ENCODE peak calls at places on chromosomes 1 and 21, in seven cellular contexts. T, Z, B, L, W, D and C are unnamed samples.

GRCh38 chr1:24968941-24969585 is 39.0 kb upstream of the RUNX3 start:
- DNase-seq in T (no peak), Z (no peak), B (no peak), L (no peak), W (no peak), D (no peak), C (peak)

GRCh38 chr1:54585181-54586066 is 37.4 kb downstream of the ACOT11 start:
- DNase-seq in T (no peak), Z (no peak), B (no peak), L (no peak), W (no peak), D (no peak), C (no peak)

GRCh38 chr1:233347338-233347737 is 19.8 kb downstream of the MAP3K21 start:
- DNase-seq in T (no peak), Z (no peak), B (no peak), L (no peak), W (no peak), D (no peak), C (no peak)

GRCh38 chr1:166950156-166950555 is 25.2 kb downstream of the ILDR2 start:
- DNase-seq in T (no peak), Z (no peak), B (no peak), L (no peak), W (no peak), D (no peak), C (no peak)

GRCh38 chr1:198212675-198213074 is 55.9 kb downstream of the NEK7 start:
- DNase-seq in T (no peak), Z (no peak), B (no peak), L (no peak), W (no peak), D (no peak), C (no peak)

GRCh38 chr21:42547906-42548365 is 34.3 kb downstream of the SLC37A1 start:
- DNase-seq in T (no peak), Z (no peak), B (no peak), L (no peak), W (no peak), D (no peak), C (no peak)

GRCh38 chr21:17003221-17003620 is 509.6 kb upstream of the CXADR start:
- DNase-seq in T (no peak), Z (no peak), B (no peak), L (no peak), W (no peak), D (no peak), C (no peak)

GRCh38 chr1:171206956-171207355 is 21.9 kb downstream of the FMO2 start:
- DNase-seq in T (no peak), Z (no peak), B (no peak), L (no peak), W (no peak), D (no peak), C (no peak)

GRCh38 chr1:209937996-209938959 is at the start of gene SYT14:
- DNase-seq in T (peak), Z (no peak), B (no peak), L (peak), W (no peak), D (no peak), C (no peak)

DNA sequence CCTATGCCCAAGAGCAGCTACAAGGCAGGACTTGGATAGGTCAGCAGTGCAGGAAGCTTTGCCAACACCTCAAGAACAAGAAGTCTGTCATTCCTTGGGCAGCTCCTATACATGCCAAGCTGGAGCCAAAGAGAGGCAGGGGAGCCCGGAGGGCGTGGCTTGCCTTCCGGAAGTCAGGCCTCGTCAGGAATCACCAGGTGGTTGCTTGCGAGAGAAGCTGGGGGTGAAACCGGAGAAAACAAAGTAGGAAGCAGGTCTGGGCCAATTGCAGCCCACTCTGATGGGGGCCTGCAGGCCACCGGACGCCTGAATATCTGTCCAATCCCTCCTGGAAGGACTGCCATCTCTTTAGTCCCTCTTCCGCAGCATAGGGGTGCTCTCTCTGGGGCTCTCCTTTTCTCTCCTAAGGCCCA is 794 bp upstream of the FAM76A start:
- DNase-seq in T (peak), Z (no peak), B (no peak), L (peak), W (peak), D (peak), C (no peak)
- TF ChIP-seq JUND in T (no peak), Z (no peak), B (no peak), L (no peak), W (no peak), D (no peak), C (no peak)

GRCh38 chr1:150551784-150552691 is 2.8 kb downstream of the ADAMTSL4 start:
- DNase-seq in T (no peak), Z (no peak), B (no peak), L (no peak), W (peak), D (peak), C (no peak)
- TF ChIP-seq JUND in T (no peak), Z (no peak), B (no peak), L (no peak), W (peak), D (no peak), C (no peak)

GRCh38 chr1:9889411-9889810 is 20.7 kb downstream of the CTNNBIP1 start:
- DNase-seq in T (no peak), Z (no peak), B (no peak), L (no peak), W (no peak), D (no peak), C (no peak)

GRCh38 chr1:9891207-9891606 is 18.9 kb downstream of the CTNNBIP1 start:
- DNase-seq in T (no peak), Z (no peak), B (no peak), L (no peak), W (no peak), D (no peak), C (peak)

GRCh38 chr1:9890224-9890731 is 19.8 kb downstream of the CTNNBIP1 start:
- DNase-seq in T (no peak), Z (peak), B (no peak), L (no peak), W (peak), D (no peak), C (no peak)

GRCh38 chr1:9894115-9894514 is 16.0 kb downstream of the CTNNBIP1 start:
- DNase-seq in T (no peak), Z (no peak), B (no peak), L (no peak), W (no peak), D (no peak), C (peak)

DNA sequence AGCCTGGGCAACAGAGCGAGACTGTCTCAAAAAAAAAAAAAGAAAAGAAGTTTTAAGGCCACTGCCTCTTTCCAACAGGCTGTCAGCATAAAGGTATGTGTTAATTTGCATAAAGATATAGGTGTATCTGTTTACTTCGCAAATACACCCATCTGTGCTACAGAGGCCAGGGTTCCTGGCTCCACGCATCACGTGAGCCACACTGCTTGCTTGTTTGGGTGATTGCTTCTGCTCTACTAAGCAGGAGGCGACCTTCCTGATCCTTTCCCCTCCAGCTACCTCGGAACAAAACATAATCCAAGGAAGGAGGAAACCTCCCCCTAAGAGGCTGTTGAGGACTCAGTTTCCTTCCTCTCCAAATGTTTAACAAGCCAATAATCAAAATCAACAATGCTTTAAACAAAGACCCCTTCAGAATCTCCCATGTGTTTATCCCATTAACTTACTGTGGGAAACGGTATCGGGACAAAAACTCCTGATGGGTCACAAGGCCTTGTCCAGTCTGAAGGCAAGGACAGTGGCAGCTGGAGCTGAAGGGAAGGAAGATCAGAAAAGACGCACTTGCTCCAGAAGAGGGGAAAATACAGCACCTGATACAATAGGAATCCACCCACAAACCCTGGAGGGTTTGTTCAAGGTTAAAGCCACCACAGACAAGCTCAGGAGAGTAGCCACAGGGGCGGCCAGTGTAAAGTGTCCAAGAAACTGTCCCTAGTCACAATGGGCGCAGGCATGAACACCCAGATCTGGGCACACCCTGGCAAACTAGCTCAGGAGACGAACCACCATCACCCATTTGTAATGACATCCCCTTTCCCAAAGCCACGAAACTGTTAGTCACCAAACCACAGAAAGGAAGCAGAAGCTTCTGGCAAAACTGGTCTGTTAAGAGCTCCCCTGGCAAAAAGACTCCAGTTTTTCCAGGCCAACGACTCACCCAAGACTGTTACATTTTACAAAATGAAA is 17.2 kb downstream of the CTNNBIP1 start:
- DNase-seq in T (no peak), Z (peak), B (no peak), L (no peak), W (no peak), D (no peak), C (no peak)
- TF ChIP-seq JUND in T (peak), Z (peak), B (no peak), L (no peak), W (no peak), D (no peak), C (no peak)

DNA sequence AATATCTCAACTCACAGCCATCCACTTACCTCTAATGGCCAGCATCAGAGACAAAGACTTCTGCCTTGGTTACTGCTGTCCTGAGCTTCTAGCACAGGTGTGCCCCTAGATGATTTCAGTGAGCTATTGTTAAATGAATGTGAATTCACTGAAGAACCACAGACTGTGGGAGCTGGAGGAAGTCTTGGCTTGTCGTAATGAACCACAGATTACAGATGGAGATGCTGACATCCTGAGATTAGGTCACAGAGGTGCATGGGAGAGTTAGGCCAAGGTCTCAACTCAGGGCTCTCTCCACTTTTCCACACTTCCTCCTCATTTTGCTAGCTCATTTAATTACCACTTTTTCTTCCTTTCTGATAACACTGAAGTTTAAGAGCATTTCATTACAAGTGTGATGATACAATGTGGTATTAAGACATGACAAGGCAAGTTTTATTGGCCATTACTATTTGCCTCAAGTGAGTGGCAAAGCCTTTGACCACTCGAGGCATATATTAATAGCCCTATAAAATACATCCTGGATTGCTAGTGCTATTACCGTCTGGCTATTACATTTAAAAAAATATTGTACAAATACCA is 30.8 kb downstream of the ST6GALNAC3 start:
- DNase-seq in T (no peak), Z (no peak), B (no peak), L (no peak), W (no peak), D (no peak), C (no peak)
- TF ChIP-seq JUND in T (no peak), Z (no peak), B (no peak), L (no peak), W (no peak), D (no peak), C (no peak)

DNA sequence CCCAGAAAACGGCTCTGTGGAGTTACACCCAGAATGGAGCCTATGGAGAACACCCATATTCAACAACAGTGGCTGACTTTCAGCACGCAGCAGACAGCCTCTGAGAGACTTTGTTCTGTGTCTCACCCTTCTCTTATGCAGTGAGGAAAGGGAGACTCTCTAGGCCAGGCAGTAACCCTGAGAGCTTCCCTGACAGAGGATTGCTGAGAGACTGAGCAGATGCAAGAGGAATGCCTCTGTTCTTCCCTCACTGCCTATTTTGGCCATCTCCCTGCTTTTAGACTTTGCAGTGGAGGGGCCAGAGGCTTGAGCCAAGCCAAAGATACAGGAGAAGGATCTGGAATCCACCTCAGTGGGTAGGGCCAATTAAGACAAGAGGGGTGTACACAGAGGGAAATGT is 41.8 kb upstream of the SLC16A1 start:
- DNase-seq in T (no peak), Z (no peak), B (no peak), L (no peak), W (no peak), D (no peak), C (no peak)
- TF ChIP-seq JUND in T (no peak), Z (no peak), B (no peak), L (no peak), W (no peak), D (no peak), C (no peak)

DNA sequence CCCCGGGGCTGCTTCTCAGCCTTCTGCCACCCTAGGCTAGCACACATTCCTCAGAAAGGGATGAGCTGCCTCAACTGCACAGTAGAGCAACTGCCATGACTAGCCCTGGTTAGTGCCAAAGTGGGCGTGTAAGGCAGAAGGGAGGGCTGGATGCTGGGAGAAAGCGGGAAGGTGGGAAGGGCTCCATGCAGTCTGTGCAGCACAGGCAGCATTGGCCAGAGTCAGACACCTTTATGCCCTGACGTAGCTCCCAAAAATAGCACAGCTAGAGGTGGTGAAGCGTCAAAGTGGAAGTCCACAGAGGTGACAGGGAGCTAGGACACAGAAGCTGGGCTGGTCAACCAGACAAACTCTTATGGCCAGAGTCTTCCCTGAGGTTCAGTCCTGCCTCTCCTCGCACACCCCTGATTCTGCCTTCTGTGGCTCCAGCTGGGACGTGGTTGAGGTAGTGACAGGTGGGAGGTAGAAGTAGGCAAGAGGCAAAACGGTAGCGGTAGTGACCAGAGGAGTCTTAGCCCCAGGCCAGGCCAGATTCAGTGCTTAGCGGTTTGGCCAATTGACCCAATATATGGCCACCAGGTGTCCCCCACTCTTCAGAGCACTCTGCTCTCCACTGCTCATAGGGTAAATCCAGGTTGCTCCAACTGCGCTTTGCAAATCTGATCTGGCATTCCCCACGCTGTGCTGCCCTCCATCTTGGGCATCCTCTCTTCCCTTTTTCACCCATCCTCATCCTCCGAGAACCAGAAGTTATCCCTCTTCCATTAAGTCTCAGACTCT is 45.6 kb downstream of the DDX20 start:
- DNase-seq in T (peak), Z (no peak), B (no peak), L (no peak), W (peak), D (no peak), C (no peak)
- TF ChIP-seq JUND in T (no peak), Z (no peak), B (no peak), L (no peak), W (no peak), D (no peak), C (no peak)

GRCh38 chr21:31479714-31480113 is 135.7 kb upstream of the TIAM1 start:
- DNase-seq in T (no peak), Z (no peak), B (no peak), L (no peak), W (no peak), D (no peak), C (no peak)
- TF ChIP-seq JUND in T (no peak), Z (no peak), B (no peak), L (no peak), W (no peak), D (no peak), C (no peak)

DNA sequence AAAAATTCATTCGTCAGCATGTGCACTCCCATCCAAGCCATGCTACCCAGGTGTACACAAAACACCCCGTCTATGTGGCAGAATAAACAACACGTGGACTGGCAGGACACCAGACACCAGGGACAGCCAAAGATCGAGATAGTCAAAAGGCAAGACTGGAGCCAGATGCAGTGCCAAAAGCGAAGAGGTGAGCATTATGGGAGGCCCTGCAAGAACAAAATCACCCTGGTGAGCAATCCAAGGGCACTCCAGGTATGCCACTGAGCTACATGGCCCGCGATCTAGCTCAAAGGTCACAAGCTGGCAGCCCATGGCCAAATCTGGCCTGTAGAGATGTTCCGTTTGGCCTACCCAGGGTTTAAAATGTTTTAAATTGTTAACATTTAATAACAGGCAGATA is 33.7 kb downstream of the PLPP3 start:
- DNase-seq in T (no peak), Z (no peak), B (no peak), L (no peak), W (no peak), D (no peak), C (peak)
- TF ChIP-seq JUND in T (no peak), Z (no peak), B (no peak), L (no peak), W (no peak), D (no peak), C (no peak)